ENCODE peak calls at places on chromosomes 13 and 19, in six cellular contexts. N is H7, G is AG04450, C is NCI-H1092 treated with DMSO at 0.1 percent for 48 hours, M is brain microvascular endothelial cell, S is ELR. D is an unnamed sample.
A peak's percentile ranks its signal among the peaks of the same experiment; 100 is the strongest.

GRCh38 chr13:103200118-103200885 is 134.1 kb upstream of the SLC10A2 start:
- DNase-seq in N (no peak), S (no peak), M (no peak), G (no peak), C (no peak), D (no peak)

GRCh38 chr19:16650821-16651220 is 9.1 kb downstream of the SMIM7 start:
- DNase-seq in G (no peak), M (no peak), S (no peak), C (no peak), N (no peak), D (no peak)

GRCh38 chr13:28530729-28531194 is 35.8 kb upstream of the FLT1 start:
- DNase-seq in G (no peak), C (no peak), S (peak; percentile 63), M (no peak), N (no peak), D (no peak)

GRCh38 chr13:85528578-85529215 is 270.5 kb downstream of the SLITRK6 start:
- DNase-seq in M (peak; percentile 59), G (peak; percentile 65), N (no peak), C (no peak), S (peak; percentile 79), D (peak; percentile 14)

GRCh38 chr19:492091-492531 is 4.2 kb upstream of the MADCAM1 start:
- DNase-seq in N (peak; percentile 93), S (no peak), C (no peak), G (no peak), M (no peak), D (no peak)

GRCh38 chr13:66312312-66313087 is 917.6 kb downstream of the PCDH9 start:
- DNase-seq in S (no peak), C (peak; percentile 88), G (peak; percentile 4), M (peak; percentile 92), N (no peak), D (peak; percentile 10)

GRCh38 chr19:47863514-47863936 is 4.5 kb downstream of the TPRX2 start:
- DNase-seq in G (peak; percentile 21), C (peak; percentile 27), S (peak; percentile 75), M (peak; percentile 65), N (peak; percentile 96), D (peak; percentile 49)

GRCh38 chr13:25192936-25193335 is 20.8 kb upstream of the AMER2 start:
- DNase-seq in C (no peak), S (no peak), M (no peak), N (no peak), G (no peak), D (no peak)

GRCh38 chr19:51626675-51627074 is 3.5 kb downstream of the SIGLEC5 start:
- DNase-seq in S (no peak), N (no peak), C (no peak), M (no peak), G (no peak), D (no peak)

GRCh38 chr13:60922526-60923231 is 493.0 kb downstream of the PCDH20 start:
- DNase-seq in S (no peak), C (no peak), N (no peak), G (no peak), M (no peak), D (no peak)

GRCh38 chr13:75691183-75691582 is 55.1 kb downstream of the LMO7 start:
- DNase-seq in N (no peak), M (no peak), S (peak; percentile 31), C (no peak), G (no peak), D (peak; percentile 66)

GRCh38 chr19:48969276-48970138 is 4.4 kb downstream of the FTL start:
- DNase-seq in G (no peak), N (peak; percentile 85), S (peak; percentile 50), M (no peak), C (no peak), D (peak; percentile 53)

GRCh38 chr19:3721131-3721899 is 13.1 kb downstream of the TJP3 start:
- DNase-seq in S (peak; percentile 84), G (peak; percentile 44), N (peak; percentile 99), C (peak; percentile 63), M (peak; percentile 76), D (peak; percentile 83)

GRCh38 chr13:76027131-76027530 is 391.0 kb downstream of the LMO7 start:
- DNase-seq in M (no peak), G (no peak), N (no peak), S (no peak), C (no peak), D (no peak)

GRCh38 chr19:48713041-48713863 is 6.3 kb downstream of the MAMSTR start:
- DNase-seq in S (peak; percentile 52), N (peak; percentile 90), C (no peak), G (no peak), M (peak; percentile 24), D (peak; percentile 38)